ENCODE peak calls at places on chromosomes 5 and 9, in nine cellular contexts. P, Y, E, S, D, B, T, W and M are unnamed samples.

GRCh38 chr5:172906436-172906835 is 52.8 kb upstream of the RPL26L1 start:
- DNase-seq in P (peak), Y (no peak), E (peak), S (no peak), D (peak), B (no peak), T (peak), W (no peak), M (no peak)

GRCh38 chr9:22483528-22484060 is 37.0 kb downstream of the DMRTA1 start:
- DNase-seq in P (no peak), Y (no peak), E (no peak), S (no peak), D (no peak), B (no peak), T (no peak), W (no peak), M (no peak)

GRCh38 chr5:178551059-178551458 is 39.1 kb downstream of the COL23A1 start:
- DNase-seq in P (peak), Y (no peak), E (peak), S (peak), D (peak), B (no peak), T (peak), W (no peak), M (peak)

GRCh38 chr5:53994148-53994547 is 316.2 kb downstream of the ARL15 start:
- DNase-seq in P (peak), Y (no peak), E (peak), S (peak), D (no peak), B (peak), T (peak), W (no peak), M (no peak)

GRCh38 chr9:128733256-128733655 is 9.3 kb upstream of the ZDHHC12 start:
- DNase-seq in P (peak), Y (peak), E (peak), S (peak), D (peak), B (peak), T (peak), W (peak), M (peak)

GRCh38 chr9:133129001-133129799 is 8.2 kb upstream of the RALGDS start:
- DNase-seq in P (no peak), Y (no peak), E (no peak), S (no peak), D (no peak), B (no peak), T (no peak), W (no peak), M (no peak)

GRCh38 chr5:36179950-36180349 is 28.0 kb downstream of the SKP2 start:
- DNase-seq in P (no peak), Y (no peak), E (no peak), S (no peak), D (no peak), B (no peak), T (no peak), W (no peak), M (no peak)

GRCh38 chr9:129182625-129183494 is 4.8 kb upstream of the IER5L start:
- DNase-seq in P (no peak), Y (no peak), E (peak), S (peak), D (peak), B (no peak), T (no peak), W (no peak), M (no peak)

GRCh38 chr9:72557549-72557948 is 36.1 kb downstream of the TMC1 start:
- DNase-seq in P (peak), Y (no peak), E (peak), S (peak), D (no peak), B (peak), T (peak), W (no peak), M (no peak)

GRCh38 chr9:26524225-26524624 is 368.4 kb downstream of the CAAP1 start:
- DNase-seq in P (no peak), Y (no peak), E (no peak), S (no peak), D (no peak), B (no peak), T (no peak), W (no peak), M (peak)

GRCh38 chr9:136740971-136741884 is 1.5 kb downstream of the LCN10 start:
- DNase-seq in P (peak), Y (no peak), E (peak), S (no peak), D (no peak), B (no peak), T (no peak), W (no peak), M (no peak)

GRCh38 chr9:1042466-1042865 is 7.7 kb upstream of the DMRT2 start:
- DNase-seq in P (no peak), Y (no peak), E (no peak), S (no peak), D (no peak), B (no peak), T (no peak), W (no peak), M (no peak)

GRCh38 chr9:100413839-100414420 is 13.0 kb upstream of the MSANTD3 start:
- DNase-seq in P (no peak), Y (no peak), E (no peak), S (no peak), D (no peak), B (no peak), T (no peak), W (no peak), M (no peak)

GRCh38 chr5:35803221-35803651 is 53.5 kb upstream of the IL7R start:
- DNase-seq in P (peak), Y (no peak), E (peak), S (no peak), D (peak), B (no peak), T (peak), W (no peak), M (peak)

GRCh38 chr9:38256461-38256860 is 136.0 kb upstream of the ALDH1B1 start:
- DNase-seq in P (no peak), Y (no peak), E (no peak), S (no peak), D (no peak), B (no peak), T (no peak), W (no peak), M (no peak)

GRCh38 chr9:23659346-23660006 is 166.6 kb downstream of the ELAVL2 start:
- DNase-seq in P (no peak), Y (no peak), E (no peak), S (no peak), D (no peak), B (no peak), T (no peak), W (no peak), M (no peak)

GRCh38 chr5:158727771-158728311 is 371.9 kb downstream of the EBF1 start:
- DNase-seq in P (peak), Y (peak), E (peak), S (no peak), D (no peak), B (no peak), T (no peak), W (peak), M (no peak)

GRCh38 chr9:78261403-78262001 is 25.6 kb downstream of the CEP78 start:
- DNase-seq in P (peak), Y (no peak), E (peak), S (peak), D (peak), B (no peak), T (peak), W (no peak), M (no peak)

GRCh38 chr5:95600557-95600956 is 19.3 kb upstream of the GPR150 start:
- DNase-seq in P (peak), Y (no peak), E (no peak), S (no peak), D (no peak), B (no peak), T (peak), W (no peak), M (no peak)

GRCh38 chr9:109317979-109318671 is 2.7 kb downstream of the EPB41L4B start:
- DNase-seq in P (no peak), Y (no peak), E (no peak), S (no peak), D (no peak), B (no peak), T (no peak), W (no peak), M (no peak)

GRCh38 chr5:55234171-55234700 is 828 bp upstream of the CCNO start:
- DNase-seq in P (no peak), Y (no peak), E (peak), S (peak), D (no peak), B (no peak), T (peak), W (no peak), M (no peak)

GRCh38 chr5:172746725-172747124 is 24.3 kb downstream of the DUSP1 start:
- DNase-seq in P (no peak), Y (no peak), E (no peak), S (no peak), D (no peak), B (no peak), T (no peak), W (no peak), M (no peak)

GRCh38 chr5:177404641-177405134 is 4.2 kb upstream of the PFN3 start:
- DNase-seq in P (no peak), Y (no peak), E (no peak), S (no peak), D (no peak), B (no peak), T (no peak), W (no peak), M (no peak)

GRCh38 chr5:133225671-133226152 is 173.9 kb downstream of the HSPA4 start:
- DNase-seq in P (no peak), Y (no peak), E (peak), S (no peak), D (no peak), B (no peak), T (peak), W (no peak), M (no peak)

GRCh38 chr9:84163227-84163626 is 177.3 kb downstream of the SLC28A3 start:
- DNase-seq in P (no peak), Y (no peak), E (no peak), S (no peak), D (no peak), B (no peak), T (no peak), W (no peak), M (no peak)

GRCh38 chr9:116174347-116174746 is 20.8 kb downstream of the PAPPA start:
- DNase-seq in P (no peak), Y (no peak), E (peak), S (no peak), D (no peak), B (no peak), T (no peak), W (no peak), M (no peak)

GRCh38 chr5:134005415-134006118 is 792 bp upstream of the VDAC1 start:
- DNase-seq in P (no peak), Y (no peak), E (peak), S (peak), D (peak), B (no peak), T (no peak), W (no peak), M (no peak)

GRCh38 chr9:37904647-37905505 is 949 bp upstream of the SLC25A51 start:
- DNase-seq in P (peak), Y (no peak), E (peak), S (no peak), D (no peak), B (no peak), T (no peak), W (peak), M (no peak)

GRCh38 chr9:124821247-124821623 is 32.0 kb upstream of the WDR38 start:
- DNase-seq in P (no peak), Y (no peak), E (no peak), S (no peak), D (no peak), B (no peak), T (no peak), W (no peak), M (no peak)

GRCh38 chr5:168467755-168468280 is 18.5 kb upstream of the RARS1 start:
- DNase-seq in P (no peak), Y (no peak), E (no peak), S (no peak), D (no peak), B (no peak), T (no peak), W (no peak), M (no peak)

GRCh38 chr9:19934301-19934868 is 145.5 kb upstream of the SLC24A2 start:
- DNase-seq in P (peak), Y (no peak), E (peak), S (no peak), D (no peak), B (no peak), T (peak), W (peak), M (no peak)

GRCh38 chr5:9728261-9728660 is 98.1 kb upstream of the TAS2R1 start:
- DNase-seq in P (no peak), Y (no peak), E (no peak), S (no peak), D (no peak), B (no peak), T (no peak), W (no peak), M (no peak)

GRCh38 chr9:137970686-137971476 is 93.3 kb downstream of the CACNA1B start:
- DNase-seq in P (no peak), Y (no peak), E (no peak), S (no peak), D (no peak), B (no peak), T (no peak), W (peak), M (no peak)

GRCh38 chr5:166883016-166883415 is 1408.4 kb upstream of the WWC1 start:
- DNase-seq in P (peak), Y (no peak), E (no peak), S (no peak), D (peak), B (no peak), T (peak), W (no peak), M (no peak)

GRCh38 chr9:35689601-35690446 is at the start of gene TPM2:
- DNase-seq in P (peak), Y (peak), E (peak), S (no peak), D (no peak), B (no peak), T (peak), W (peak), M (no peak)

GRCh38 chr5:76468625-76469410 is 65.7 kb downstream of the IQGAP2 start:
- DNase-seq in P (no peak), Y (no peak), E (peak), S (peak), D (no peak), B (no peak), T (no peak), W (no peak), M (no peak)

GRCh38 chr5:65835191-65835590 is 91.2 kb upstream of the ERBIN start:
- DNase-seq in P (no peak), Y (no peak), E (no peak), S (no peak), D (no peak), B (no peak), T (no peak), W (no peak), M (no peak)

GRCh38 chr5:39580702-39581498 is 156.1 kb upstream of the DAB2 start:
- DNase-seq in P (peak), Y (no peak), E (peak), S (peak), D (no peak), B (peak), T (peak), W (no peak), M (no peak)

GRCh38 chr5:158590936-158591863 is 508.5 kb downstream of the EBF1 start:
- DNase-seq in P (peak), Y (no peak), E (peak), S (no peak), D (no peak), B (no peak), T (peak), W (no peak), M (no peak)

GRCh38 chr9:92807031-92807756 is 42.6 kb upstream of the BICD2 start:
- DNase-seq in P (no peak), Y (no peak), E (no peak), S (no peak), D (no peak), B (no peak), T (no peak), W (no peak), M (no peak)
- H3K4me3 ChIP-seq in P (no peak), Y (no peak), E (no peak), S (no peak), D (no peak), B (no peak), T (no peak), W (no peak), M (no peak)

DNA sequence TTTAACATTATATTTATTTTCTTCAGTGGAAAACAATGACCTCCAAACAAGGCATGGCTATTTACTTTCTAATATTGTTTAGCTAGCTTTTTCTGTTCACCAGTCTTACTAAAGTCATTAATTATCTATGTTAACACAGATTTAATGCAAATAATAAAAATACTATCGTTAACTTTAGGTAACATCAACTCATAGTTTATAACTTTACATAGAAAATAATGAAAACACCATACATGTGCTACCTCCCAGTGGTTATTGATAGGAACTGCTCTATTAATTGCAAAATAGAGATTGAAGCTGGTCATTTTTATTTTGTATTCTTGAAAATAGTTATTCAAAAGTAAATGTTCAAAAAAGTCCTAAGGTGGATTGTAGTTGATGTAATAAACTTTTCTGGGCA is 78.3 kb upstream of the HCN1 start:
- DNase-seq in P (no peak), Y (no peak), E (no peak), S (no peak), D (no peak), B (no peak), T (no peak), W (no peak), M (no peak)
- TF ChIP-seq CTCF in P (no peak), Y (no peak), E (no peak), S (no peak), D (peak), B (no peak), T (no peak), W (peak), M (peak)

GRCh38 chr5:97163790-97164285 is 19.2 kb downstream of the RIOK2 start:
- DNase-seq in P (no peak), Y (no peak), E (no peak), S (no peak), D (no peak), B (no peak), T (no peak), W (no peak), M (no peak)

GRCh38 chr5:97164846-97165245 is 18.2 kb downstream of the RIOK2 start:
- DNase-seq in P (peak), Y (no peak), E (no peak), S (no peak), D (no peak), B (no peak), T (no peak), W (no peak), M (no peak)

GRCh38 chr5:97165726-97166125 is 17.3 kb downstream of the RIOK2 start:
- DNase-seq in P (no peak), Y (no peak), E (no peak), S (no peak), D (no peak), B (no peak), T (no peak), W (no peak), M (no peak)

GRCh38 chr5:97163360-97163764 is 19.7 kb downstream of the RIOK2 start:
- DNase-seq in P (peak), Y (no peak), E (peak), S (peak), D (no peak), B (no peak), T (peak), W (no peak), M (no peak)

GRCh38 chr5:97167435-97167834 is 15.6 kb downstream of the RIOK2 start:
- DNase-seq in P (no peak), Y (no peak), E (no peak), S (no peak), D (peak), B (no peak), T (no peak), W (no peak), M (no peak)
- H3K4me3 ChIP-seq in P (no peak), Y (no peak), E (no peak), S (no peak), D (peak), B (no peak), T (no peak), W (no peak), M (no peak)

DNA sequence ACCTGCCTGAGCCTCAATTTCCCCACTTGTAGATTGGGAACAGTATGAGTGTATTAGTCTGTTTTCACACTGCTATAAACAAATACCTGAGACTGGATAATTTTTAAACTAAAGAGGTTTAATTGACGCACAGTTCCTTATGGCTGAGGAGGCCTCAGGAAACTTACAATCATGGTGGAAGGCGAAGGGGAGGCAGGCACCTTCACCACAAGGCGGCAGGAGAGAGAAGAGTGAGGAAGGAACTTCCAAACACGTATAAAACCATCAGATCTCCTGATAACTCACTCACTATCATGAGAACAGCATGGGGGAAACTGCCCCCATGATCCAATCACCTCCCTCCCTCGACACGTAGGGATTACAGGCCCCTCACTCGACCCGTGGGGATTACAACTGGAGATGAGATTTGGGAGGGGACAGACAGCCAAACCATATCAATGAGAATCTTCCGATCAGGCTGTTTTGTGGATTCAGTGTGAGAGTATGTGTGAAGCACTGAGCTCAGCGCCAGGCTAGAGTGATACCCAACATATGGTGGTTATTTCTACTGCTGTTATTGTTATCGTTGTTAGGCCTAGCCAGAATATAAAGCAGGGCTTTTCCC is 14.6 kb upstream of the LMX1B start:
- DNase-seq in P (no peak), Y (no peak), E (no peak), S (no peak), D (no peak), B (no peak), T (no peak), W (no peak), M (no peak)
- TF ChIP-seq CTCF in P (no peak), Y (no peak), E (peak), S (no peak), D (no peak), B (peak), T (peak), W (no peak), M (peak)